ENCODE peak calls at places on chromosome 21, in seven cellular contexts. R is uterus, C is BJ, B is NB4, F is cardiac muscle cell, W is H7, L is ovary. H is an unnamed sample.

GRCh38 chr21:18274370-18274769 is 29.7 kb downstream of the CHODL start:
- DNase-seq in F (no peak), B (no peak), R (no peak), L (no peak), C (no peak), W (no peak), H (no peak)

GRCh38 chr21:43667191-43667904 is 8.0 kb downstream of the RRP1B start:
- DNase-seq in W (no peak), C (no peak), R (no peak), L (no peak), B (peak), F (no peak), H (no peak)

GRCh38 chr21:36494557-36494956 is 14.6 kb upstream of the CLDN14 start:
- DNase-seq in B (no peak), R (no peak), L (no peak), F (no peak), C (no peak), W (no peak), H (no peak)

GRCh38 chr21:33924766-33925100 is 9.1 kb upstream of the ATP5PO start:
- DNase-seq in B (peak), R (no peak), W (no peak), F (no peak), L (no peak), C (no peak), H (no peak)

GRCh38 chr21:32590130-32590529 is 4.8 kb upstream of the TCP10L start:
- DNase-seq in F (no peak), W (no peak), C (no peak), R (no peak), B (no peak), L (no peak), H (no peak)

GRCh38 chr21:45098867-45099266 is 24.5 kb downstream of the ADARB1 start:
- DNase-seq in C (no peak), R (no peak), B (peak), F (peak), L (no peak), W (peak), H (peak)

GRCh38 chr21:42142141-42142540 is 71.0 kb downstream of the UMODL1 start:
- DNase-seq in L (no peak), W (no peak), F (no peak), R (no peak), C (no peak), B (no peak), H (no peak)

GRCh38 chr21:44329086-44329889 is 9.9 kb downstream of the CFAP410 start:
- DNase-seq in R (no peak), F (no peak), W (no peak), L (no peak), B (no peak), C (no peak), H (peak)

GRCh38 chr21:42735061-42735460 is 81.6 kb downstream of the PDE9A start:
- DNase-seq in B (no peak), F (no peak), R (no peak), W (no peak), C (no peak), L (no peak), H (no peak)

GRCh38 chr21:8993943-8994639 is 1527.3 kb upstream of the TPTE start:
- DNase-seq in B (no peak), W (no peak), R (no peak), C (no peak), L (no peak), F (no peak), H (no peak)

GRCh38 chr21:31744162-31744800 is 12.4 kb upstream of the SCAF4 start:
- DNase-seq in F (no peak), C (no peak), B (peak), L (no peak), W (no peak), R (no peak), H (no peak)

GRCh38 chr21:44568667-44569556 is 4.6 kb upstream of the KRTAP10-4 start:
- DNase-seq in W (peak), C (no peak), R (no peak), B (no peak), L (no peak), F (no peak), H (no peak)

GRCh38 chr21:46180778-46181391 is 3.4 kb downstream of the SPATC1L start:
- DNase-seq in L (no peak), F (no peak), W (peak), R (no peak), C (no peak), B (no peak), H (no peak)

GRCh38 chr21:46180079-46180722 is 4.1 kb downstream of the SPATC1L start:
- DNase-seq in W (peak), B (peak), L (no peak), F (no peak), C (no peak), R (no peak), H (no peak)

GRCh38 chr21:46181436-46181835 is 2.8 kb downstream of the SPATC1L start:
- DNase-seq in W (no peak), F (no peak), C (no peak), B (no peak), R (no peak), L (no peak), H (no peak)

GRCh38 chr21:46182548-46183336 is 1.5 kb downstream of the SPATC1L start:
- DNase-seq in R (peak), F (no peak), W (peak), L (peak), C (no peak), B (no peak), H (no peak)

DNA sequence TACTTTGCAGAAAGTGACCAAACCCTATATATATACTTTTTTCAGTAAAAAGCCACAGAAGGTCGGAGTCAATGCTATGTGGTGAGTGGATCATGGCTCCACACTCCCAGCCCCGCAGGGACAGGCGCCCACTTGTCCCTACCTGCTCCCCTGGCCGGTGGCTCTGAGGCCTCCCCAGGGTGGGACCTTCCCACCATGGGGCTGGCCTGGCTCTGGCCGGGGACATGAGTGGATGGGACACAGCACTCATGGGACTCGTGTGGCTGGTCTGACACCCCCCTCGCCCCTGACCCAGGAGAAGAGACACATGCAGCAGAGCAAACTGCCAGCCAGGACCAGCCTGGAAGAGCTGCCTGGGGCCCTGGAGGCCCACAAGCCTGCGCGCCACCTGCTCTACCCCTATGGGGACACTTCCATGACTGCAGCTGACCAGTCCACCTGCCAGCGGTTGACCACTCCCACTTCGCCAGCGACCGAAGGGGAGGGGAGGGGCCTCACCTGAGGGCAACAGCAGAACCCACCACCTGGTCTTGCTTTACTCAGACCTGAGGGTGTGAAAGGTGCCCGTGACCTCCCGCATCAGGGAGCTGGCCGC is 2.2 kb downstream of the SPATC1L start:
- DNase-seq in L (peak), R (no peak), W (no peak), B (no peak), C (no peak), F (no peak), H (no peak)
- H3K4me3 ChIP-seq in L (no peak), R (no peak), W (no peak), B (no peak), C (no peak), F (no peak), H (no peak)

GRCh38 chr21:35375115-35375514 is 326.0 kb upstream of the RUNX1 start:
- DNase-seq in B (no peak), R (no peak), F (no peak), C (peak), L (no peak), W (no peak), H (no peak)

GRCh38 chr21:35377505-35378090 is 328.5 kb upstream of the RUNX1 start:
- DNase-seq in W (no peak), L (no peak), B (no peak), F (no peak), C (no peak), R (no peak), H (no peak)

GRCh38 chr21:35376406-35377135 is 327.5 kb upstream of the RUNX1 start:
- DNase-seq in W (no peak), L (no peak), B (no peak), R (no peak), F (no peak), C (no peak), H (no peak)

GRCh38 chr21:35381743-35382310 is 332.7 kb upstream of the RUNX1 start:
- DNase-seq in B (no peak), L (no peak), R (no peak), F (no peak), C (no peak), W (no peak), H (no peak)

DNA sequence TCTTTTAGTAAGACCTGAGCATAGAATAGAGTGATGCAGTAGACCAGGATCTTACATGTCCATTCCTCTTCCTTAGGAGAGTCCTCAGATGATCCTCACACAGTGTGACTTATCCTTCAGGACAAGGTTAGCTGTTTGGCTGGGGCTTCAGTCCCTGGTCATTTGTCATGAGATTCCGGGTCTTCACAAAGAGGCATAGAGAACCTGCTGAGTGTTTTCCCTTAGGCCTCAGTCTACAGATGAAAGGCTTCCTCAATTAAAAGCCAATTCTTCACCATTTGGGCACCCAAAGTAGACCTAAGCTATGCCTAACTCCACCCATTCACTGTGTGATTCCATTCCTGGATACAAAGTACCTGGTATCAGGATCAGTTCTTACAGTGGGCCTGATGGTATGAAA is 329.8 kb upstream of the RUNX1 start:
- DNase-seq in B (no peak), W (no peak), L (no peak), F (no peak), R (no peak), C (no peak), H (no peak)
- H3K4me3 ChIP-seq in B (no peak), W (no peak), L (no peak), F (no peak), R (no peak), C (no peak), H (no peak)

GRCh38 chr21:26457817-26458216 is 115.3 kb downstream of the CYYR1 start:
- DNase-seq in R (no peak), B (no peak), L (no peak), W (no peak), C (no peak), F (no peak), H (no peak)
- H3K4me3 ChIP-seq in R (no peak), B (no peak), L (no peak), W (no peak), C (no peak), F (no peak), H (no peak)

GRCh38 chr21:29342394-29342957 is 43.8 kb downstream of the BACH1 start:
- DNase-seq in W (no peak), F (no peak), B (no peak), C (peak), L (no peak), R (peak), H (no peak)
- H3K4me3 ChIP-seq in W (no peak), F (no peak), B (no peak), C (no peak), L (no peak), R (no peak), H (no peak)

GRCh38 chr21:28338906-28339305 is 653.8 kb downstream of the LTN1 start:
- DNase-seq in W (no peak), B (no peak), R (no peak), C (no peak), L (no peak), F (no peak), H (no peak)

GRCh38 chr21:28337319-28337718 is 655.4 kb downstream of the LTN1 start:
- DNase-seq in W (no peak), C (no peak), L (no peak), B (peak), F (peak), R (no peak), H (no peak)

GRCh38 chr21:28334407-28334806 is 658.3 kb downstream of the LTN1 start:
- DNase-seq in B (no peak), W (no peak), R (no peak), C (no peak), L (no peak), F (no peak), H (no peak)

GRCh38 chr21:28333455-28334108 is 659.1 kb downstream of the LTN1 start:
- DNase-seq in C (peak), L (no peak), W (no peak), R (no peak), B (no peak), F (no peak), H (no peak)

GRCh38 chr21:28336299-28336698 is 656.4 kb downstream of the LTN1 start:
- DNase-seq in F (peak), R (no peak), W (no peak), C (peak), L (no peak), B (peak), H (no peak)
- H3K4me3 ChIP-seq in F (no peak), R (no peak), W (no peak), C (no peak), L (no peak), B (no peak), H (no peak)

DNA sequence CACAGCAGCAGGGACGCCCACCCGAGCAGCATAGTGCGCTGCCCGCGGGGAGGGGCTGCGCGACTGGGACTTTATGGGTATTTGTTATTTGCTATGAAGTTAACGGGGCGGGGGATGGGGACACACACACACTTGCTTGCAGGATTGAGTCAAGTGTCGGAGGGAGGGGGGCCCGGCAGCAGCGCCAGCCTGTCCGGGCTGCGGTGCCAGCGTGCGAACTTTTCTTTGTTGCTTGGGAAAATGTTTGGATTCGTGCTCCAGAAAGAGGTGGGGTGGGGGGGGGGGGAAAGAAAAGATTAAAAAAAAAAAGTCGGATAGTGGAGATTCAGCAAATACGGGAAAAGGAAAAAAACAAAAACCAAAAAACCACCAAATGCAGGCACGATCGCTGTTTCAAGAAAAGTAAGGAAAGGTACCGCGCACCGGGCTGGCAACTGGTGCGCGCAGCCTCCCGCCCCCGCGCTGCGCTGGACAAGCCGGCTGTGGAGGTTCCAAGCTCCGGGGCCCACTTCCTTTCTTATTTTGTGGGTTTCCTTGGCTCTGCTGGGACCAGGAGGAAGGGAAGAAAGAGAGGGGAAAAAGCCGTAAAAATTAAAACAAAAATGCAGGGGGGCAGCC is 419 bp downstream of the ADAMTS5 start:
- DNase-seq in W (no peak), B (peak), C (no peak), L (no peak), F (peak), R (no peak), H (no peak)
- H3K4me3 ChIP-seq in W (peak), B (peak), C (peak), L (peak), F (peak), R (peak), H (no peak)

DNA sequence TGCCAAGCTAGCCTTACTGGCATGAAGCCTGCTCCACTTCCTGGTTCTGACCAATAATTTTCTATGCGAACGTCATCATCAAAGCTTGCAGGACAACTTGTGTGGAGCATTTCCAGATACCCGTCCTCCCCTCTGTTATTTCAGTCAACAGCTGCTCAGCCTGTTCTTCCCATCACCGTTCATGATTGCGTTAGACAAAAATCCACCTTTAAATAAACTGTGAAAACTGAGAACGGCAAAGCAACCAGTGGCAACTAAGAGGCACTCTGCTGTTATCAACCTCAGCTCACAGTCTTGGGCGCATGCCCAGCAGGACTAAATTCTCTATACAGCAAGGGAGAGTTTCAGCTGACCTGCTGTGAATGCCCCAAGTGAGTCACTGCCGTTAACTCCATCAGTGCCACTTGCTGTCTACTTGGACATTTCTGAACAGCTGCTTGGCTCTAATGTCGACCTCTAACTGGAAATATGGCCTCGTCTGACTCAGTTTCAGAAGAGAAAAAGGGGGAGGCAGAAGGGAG is 207.4 kb upstream of the RUNX1 start:
- DNase-seq in L (peak), W (peak), F (peak), C (peak), R (peak), B (no peak), H (no peak)
- H3K4me3 ChIP-seq in L (no peak), W (no peak), F (no peak), C (peak), R (no peak), B (no peak), H (no peak)

DNA sequence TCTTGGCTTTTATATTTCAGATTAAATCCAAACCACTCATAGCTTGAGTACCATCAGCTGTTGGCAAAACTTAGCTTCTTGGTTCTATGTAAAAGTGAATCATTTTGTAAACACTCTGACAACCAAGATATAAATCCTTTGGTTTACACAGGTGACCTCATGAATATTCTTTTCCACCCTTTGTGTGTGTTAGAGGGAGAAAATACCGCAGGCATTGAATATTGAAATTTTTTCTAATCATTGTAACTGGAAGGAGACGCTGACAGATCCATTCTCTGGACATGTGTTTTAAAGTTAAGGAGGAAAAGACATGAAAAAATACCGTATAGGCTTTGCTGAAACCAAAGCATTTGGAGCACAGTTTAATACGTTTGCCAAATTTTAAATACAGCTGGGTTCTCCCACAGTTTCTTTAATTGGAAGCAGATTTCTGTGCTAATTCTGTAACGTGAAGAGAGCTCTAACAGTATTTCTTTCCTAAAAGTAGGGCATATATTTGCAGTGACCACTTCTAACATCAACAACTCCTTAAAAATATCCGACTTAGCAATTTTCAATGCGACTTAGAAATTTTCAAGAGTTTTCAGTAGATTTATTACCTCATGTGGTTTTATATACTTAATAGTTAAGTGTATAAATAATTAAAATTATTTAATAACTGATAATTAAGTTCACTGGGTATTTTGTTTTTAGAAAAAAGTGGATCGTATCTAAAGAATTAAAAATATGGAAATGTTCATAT is 388.2 kb downstream of the USP25 start:
- DNase-seq in L (no peak), C (peak), B (no peak), R (no peak), W (no peak), F (no peak), H (no peak)
- H3K4me3 ChIP-seq in L (peak), C (no peak), B (no peak), R (peak), W (no peak), F (no peak), H (no peak)

GRCh38 chr21:38675450-38675849 is 130.3 kb upstream of the ETS2 start:
- DNase-seq in W (no peak), B (no peak), R (no peak), F (no peak), C (no peak), L (no peak), H (no peak)

GRCh38 chr21:38680401-38680800 is 125.3 kb upstream of the ETS2 start:
- DNase-seq in W (no peak), B (no peak), R (no peak), L (no peak), F (no peak), C (no peak), H (no peak)

GRCh38 chr21:38678827-38679226 is 126.9 kb upstream of the ETS2 start:
- DNase-seq in L (no peak), F (no peak), B (no peak), C (no peak), R (no peak), W (no peak), H (no peak)

GRCh38 chr21:38683222-38683621 is 122.5 kb upstream of the ETS2 start:
- DNase-seq in W (no peak), L (no peak), R (no peak), B (peak), F (no peak), C (no peak), H (no peak)

DNA sequence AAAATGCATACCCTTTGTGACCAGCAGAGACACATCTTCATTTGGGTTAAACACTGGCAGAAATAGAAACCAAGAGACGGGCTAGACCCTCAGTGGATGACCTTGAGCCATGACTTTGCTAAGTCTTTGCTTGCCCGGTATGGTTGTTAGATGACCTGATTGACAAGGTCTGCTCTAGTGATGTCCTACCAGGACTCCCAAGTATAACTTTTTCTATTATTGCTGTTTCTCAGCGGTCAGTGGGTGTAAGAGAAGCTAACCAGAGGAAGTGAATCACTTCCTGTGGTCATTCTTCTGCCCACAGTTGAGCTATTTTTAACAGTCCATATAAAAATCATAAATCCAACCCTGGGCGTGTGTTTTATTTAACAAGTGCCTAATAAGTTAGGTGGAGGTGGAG is 126.2 kb upstream of the ETS2 start:
- DNase-seq in W (no peak), C (peak), L (no peak), R (no peak), B (peak), F (no peak), H (no peak)
- H3K4me3 ChIP-seq in W (no peak), C (no peak), L (no peak), R (no peak), B (no peak), F (no peak), H (no peak)

H was measured in WERI-Rb-1.